ENCODE peak calls at places on chromosomes 3 and 15, in five cellular contexts. One of them, this sample, is unnamed.
A peak's percentile ranks its signal among the peaks of the same experiment; 100 is the strongest.

GRCh38 chr15:65940618-65940909 is 71.3 kb downstream of the RAB11A start:
- DNase-seq in K562: no peak
- DNase-seq in A549: peak; percentile 84
- DNase-seq in HepG2: no peak
- DNase-seq in H1: no peak
- DNase-seq in this sample: no peak

GRCh38 chr15:87648278-87648677 is 608.3 kb downstream of the NTRK3 start:
- DNase-seq in K562: no peak
- DNase-seq in A549: no peak
- DNase-seq in HepG2: no peak
- DNase-seq in H1: no peak
- DNase-seq in this sample: no peak

GRCh38 chr3:75332784-75333183 is 331.3 kb upstream of the FRG2C start:
- DNase-seq in HepG2: no peak
- DNase-seq in A549: no peak
- DNase-seq in H1: no peak
- DNase-seq in K562: no peak
- DNase-seq in this sample: no peak

GRCh38 chr3:192481638-192482037 is 245.7 kb downstream of the FGF12 start:
- DNase-seq in K562: no peak
- DNase-seq in HepG2: no peak
- DNase-seq in A549: no peak
- DNase-seq in H1: no peak
- DNase-seq in this sample: no peak

GRCh38 chr3:161388860-161389259 is 17.5 kb upstream of the SPTSSB start:
- DNase-seq in H1: no peak
- DNase-seq in K562: no peak
- DNase-seq in A549: no peak
- DNase-seq in HepG2: no peak
- DNase-seq in this sample: no peak

GRCh38 chr3:126465928-126466564 is 9.6 kb downstream of the ZXDC start:
- DNase-seq in HepG2: no peak
- DNase-seq in H1: no peak
- DNase-seq in K562: no peak
- DNase-seq in A549: no peak
- DNase-seq in this sample: no peak

GRCh38 chr3:51630513-51630912 is 40.5 kb upstream of the TEX264 start:
- DNase-seq in A549: no peak
- DNase-seq in K562: no peak
- DNase-seq in H1: no peak
- DNase-seq in HepG2: no peak
- DNase-seq in this sample: no peak

GRCh38 chr15:50767332-50767861 is 1.9 kb upstream of the SPPL2A start:
- DNase-seq in A549: no peak
- DNase-seq in HepG2: no peak
- DNase-seq in H1: no peak
- DNase-seq in K562: no peak
- DNase-seq in this sample: no peak

GRCh38 chr3:142604940-142605339 is 8.7 kb downstream of the PLS1 start:
- DNase-seq in A549: no peak
- DNase-seq in HepG2: no peak
- DNase-seq in K562: no peak
- DNase-seq in H1: no peak
- DNase-seq in this sample: no peak

GRCh38 chr3:89932882-89933281 is 825.5 kb downstream of the EPHA3 start:
- DNase-seq in K562: no peak
- DNase-seq in A549: no peak
- DNase-seq in HepG2: no peak
- DNase-seq in H1: no peak
- DNase-seq in this sample: no peak

GRCh38 chr3:64176461-64176996 is 48.7 kb downstream of the PRICKLE2 start:
- DNase-seq in A549: no peak
- DNase-seq in K562: no peak
- DNase-seq in HepG2: no peak
- DNase-seq in H1: no peak
- DNase-seq in this sample: peak; percentile 33

GRCh38 chr3:152399374-152399773 is 130.6 kb downstream of the MBNL1 start:
- DNase-seq in A549: no peak
- DNase-seq in H1: no peak
- DNase-seq in HepG2: no peak
- DNase-seq in K562: no peak
- DNase-seq in this sample: no peak

GRCh38 chr3:195221015-195221853 is 49.7 kb downstream of the XXYLT1 start:
- DNase-seq in HepG2: no peak
- DNase-seq in H1: no peak
- DNase-seq in K562: no peak
- DNase-seq in A549: no peak
- DNase-seq in this sample: no peak

GRCh38 chr3:193851941-193852674 is 259.1 kb downstream of the OPA1 start:
- DNase-seq in HepG2: no peak
- DNase-seq in K562: no peak
- DNase-seq in H1: no peak
- DNase-seq in A549: no peak
- DNase-seq in this sample: no peak

GRCh38 chr15:95247068-95247984 is 1016.0 kb downstream of the MCTP2 start:
- DNase-seq in H1: no peak
- DNase-seq in A549: peak; percentile 96
- DNase-seq in K562: peak; percentile 12
- DNase-seq in HepG2: peak; percentile 4
- DNase-seq in this sample: no peak

GRCh38 chr15:81120069-81120468 is 14.0 kb upstream of the CFAP161 start:
- DNase-seq in K562: no peak
- DNase-seq in H1: no peak
- DNase-seq in A549: no peak
- DNase-seq in HepG2: no peak
- DNase-seq in this sample: no peak

GRCh38 chr15:42070276-42070965 is 23.9 kb downstream of the PLA2G4D start:
- DNase-seq in H1: no peak
- DNase-seq in HepG2: no peak
- DNase-seq in A549: no peak
- DNase-seq in K562: no peak
- DNase-seq in this sample: no peak

GRCh38 chr15:47374222-47374621 is 343.1 kb upstream of the SEMA6D start:
- DNase-seq in HepG2: no peak
- DNase-seq in A549: no peak
- DNase-seq in K562: no peak
- DNase-seq in H1: peak; percentile 15
- DNase-seq in this sample: no peak

GRCh38 chr3:31184257-31185003 is 290.0 kb upstream of the GADL1 start:
- DNase-seq in H1: no peak
- DNase-seq in HepG2: no peak
- DNase-seq in A549: no peak
- DNase-seq in K562: no peak
- DNase-seq in this sample: no peak

GRCh38 chr3:192795021-192795420 is 67.7 kb upstream of the FGF12 start:
- DNase-seq in HepG2: no peak
- DNase-seq in A549: no peak
- DNase-seq in H1: no peak
- DNase-seq in K562: no peak
- DNase-seq in this sample: no peak

GRCh38 chr3:142723665-142723967 is 218 bp upstream of the TRPC1 start:
- DNase-seq in K562: no peak
- DNase-seq in A549: no peak
- DNase-seq in H1: no peak
- DNase-seq in HepG2: no peak
- DNase-seq in this sample: peak; percentile 35

DNA sequence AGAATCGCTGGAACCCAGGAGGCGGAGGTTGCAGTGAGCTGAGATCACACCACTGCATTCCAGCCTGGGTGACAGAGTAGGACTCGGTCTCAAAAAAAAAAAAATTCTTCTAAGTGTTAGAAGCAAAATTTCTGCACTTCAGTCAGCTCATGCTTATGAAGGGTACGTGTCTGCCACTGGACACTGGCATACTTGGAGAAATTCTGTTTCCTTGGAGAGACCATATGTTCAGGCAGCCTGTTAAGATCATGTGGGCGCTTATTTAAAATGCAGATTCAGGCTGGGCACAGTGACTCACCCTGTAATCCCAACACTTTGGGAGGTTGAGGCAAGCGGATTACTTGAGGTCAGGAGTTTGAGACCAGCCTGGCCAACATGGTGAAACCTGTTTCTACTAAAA is 85.6 kb upstream of the IQSEC1 start:
- DNase-seq in H1: no peak
- DNase-seq in K562: no peak
- DNase-seq in HepG2: no peak
- DNase-seq in A549: no peak
- DNase-seq in this sample: no peak
- TF ChIP-seq CHD2 in H1: no peak
- TF ChIP-seq CHD2 in K562: no peak
- TF ChIP-seq CHD2 in HepG2: no peak
- TF ChIP-seq CHD2 in A549: no peak
- TF ChIP-seq CHD2 in this sample: no peak

DNA sequence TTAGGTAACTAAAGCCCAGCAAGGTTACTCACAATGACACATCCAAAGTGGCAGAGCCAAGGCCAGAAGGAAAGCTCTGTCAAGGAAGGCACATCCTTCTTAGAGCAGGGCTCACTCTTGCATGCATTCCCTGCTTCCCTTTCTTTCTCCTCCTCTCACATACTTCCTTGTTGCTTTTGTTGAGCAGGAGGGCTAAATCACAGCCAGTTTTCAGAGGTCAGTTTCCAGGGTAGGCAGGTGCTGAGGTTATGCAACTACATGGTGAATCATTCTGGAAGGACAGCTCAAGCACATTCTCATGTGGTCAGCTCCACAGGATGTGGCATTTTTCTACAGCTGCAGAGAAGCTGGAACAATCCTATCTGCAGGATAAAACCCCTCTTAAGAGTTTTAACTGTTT is 275.6 kb downstream of the ZNF621 start:
- DNase-seq in HepG2: peak; percentile 57
- DNase-seq in H1: peak; percentile 31
- DNase-seq in A549: peak; percentile 9
- DNase-seq in K562: no peak
- DNase-seq in this sample: no peak
- TF ChIP-seq CHD2 in HepG2: no peak
- TF ChIP-seq CHD2 in H1: no peak
- TF ChIP-seq CHD2 in A549: no peak
- TF ChIP-seq CHD2 in K562: no peak
- TF ChIP-seq CHD2 in this sample: no peak

GRCh38 chr15:74134387-74135027 is 4.1 kb downstream of the ISLR2 start:
- DNase-seq in HepG2: no peak
- DNase-seq in K562: no peak
- DNase-seq in H1: no peak
- DNase-seq in A549: no peak
- DNase-seq in this sample: no peak
- TF ChIP-seq CHD2 in HepG2: no peak
- TF ChIP-seq CHD2 in K562: no peak
- TF ChIP-seq CHD2 in H1: no peak
- TF ChIP-seq CHD2 in A549: no peak
- TF ChIP-seq CHD2 in this sample: no peak

DNA sequence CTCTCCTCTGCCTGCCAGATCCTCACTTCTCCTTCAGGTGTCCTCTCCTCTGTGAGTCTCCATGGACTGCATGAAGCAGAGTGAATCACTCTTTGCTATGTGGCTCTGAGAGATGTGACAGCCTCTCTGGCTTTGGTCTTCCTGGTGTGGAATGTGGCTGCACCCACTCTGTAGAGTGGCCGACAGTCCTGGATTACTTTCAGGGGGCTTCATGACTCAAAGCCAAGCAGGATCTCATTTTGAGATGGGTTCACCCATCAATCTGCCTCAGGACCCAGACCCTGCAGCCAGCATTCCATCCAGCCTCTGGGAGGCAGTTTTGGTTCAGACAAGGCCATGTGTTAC is 221.9 kb upstream of the LYSMD4 start:
- DNase-seq in H1: no peak
- DNase-seq in A549: no peak
- DNase-seq in K562: no peak
- DNase-seq in HepG2: no peak
- DNase-seq in this sample: no peak
- TF ChIP-seq CHD2 in H1: no peak
- TF ChIP-seq CHD2 in A549: no peak
- TF ChIP-seq CHD2 in K562: no peak
- TF ChIP-seq CHD2 in HepG2: no peak
- TF ChIP-seq CHD2 in this sample: no peak

GRCh38 chr15:58734859-58735258 is 14.6 kb downstream of the ADAM10 start:
- DNase-seq in K562: no peak
- DNase-seq in H1: no peak
- DNase-seq in A549: no peak
- DNase-seq in HepG2: no peak
- DNase-seq in this sample: no peak

GRCh38 chr15:58741032-58741431 is 8.5 kb downstream of the ADAM10 start:
- DNase-seq in HepG2: no peak
- DNase-seq in H1: no peak
- DNase-seq in A549: no peak
- DNase-seq in K562: no peak
- DNase-seq in this sample: no peak

GRCh38 chr15:58737298-58737697 is 12.2 kb downstream of the ADAM10 start:
- DNase-seq in HepG2: no peak
- DNase-seq in K562: no peak
- DNase-seq in H1: no peak
- DNase-seq in A549: no peak
- DNase-seq in this sample: no peak

GRCh38 chr15:58736244-58736643 is 13.3 kb downstream of the ADAM10 start:
- DNase-seq in H1: no peak
- DNase-seq in A549: no peak
- DNase-seq in HepG2: no peak
- DNase-seq in K562: no peak
- DNase-seq in this sample: no peak

DNA sequence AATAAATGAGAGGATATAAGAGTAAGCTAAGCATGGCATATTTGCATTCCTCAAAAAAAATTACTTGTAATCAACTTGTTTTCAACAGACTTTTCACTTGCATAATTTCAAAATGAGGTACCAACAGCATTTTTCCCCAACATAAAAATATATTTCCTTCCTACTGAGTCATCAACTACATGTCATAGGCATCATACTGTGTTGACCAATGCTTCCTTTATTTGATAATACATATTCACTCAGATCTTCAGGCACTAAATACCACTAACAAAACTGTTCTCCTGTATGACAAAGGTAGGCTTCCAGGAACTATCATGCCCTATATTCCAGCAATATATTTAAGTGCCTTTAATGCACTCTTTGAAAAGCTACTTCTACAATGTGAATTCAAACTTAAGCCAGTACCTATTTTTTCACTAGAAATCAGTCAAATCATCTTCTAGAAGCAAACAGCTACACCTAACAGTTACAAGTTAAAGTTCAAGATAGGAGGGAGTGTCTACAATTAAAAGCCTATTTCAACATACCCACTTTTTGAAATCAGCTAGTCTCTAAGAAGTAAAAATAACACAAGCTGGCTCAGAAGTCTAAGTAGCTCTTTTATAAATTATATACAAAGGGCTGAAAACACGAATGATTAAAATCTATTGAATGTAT is 11.3 kb downstream of the ADAM10 start:
- DNase-seq in H1: no peak
- DNase-seq in K562: no peak
- DNase-seq in A549: no peak
- DNase-seq in HepG2: no peak
- DNase-seq in this sample: no peak
- TF ChIP-seq CHD2 in H1: no peak
- TF ChIP-seq CHD2 in K562: no peak
- TF ChIP-seq CHD2 in A549: no peak
- TF ChIP-seq CHD2 in HepG2: no peak
- TF ChIP-seq CHD2 in this sample: no peak

This sample was measured in GM12878.